ENCODE peak calls at places on chromosomes 13 and 19, in ten cellular contexts. O is left lung, U is lower leg skin, D is endothelial cell of umbilical vein, G is GM12864, Q is GM23248, K is lower lobe of right lung, V is uterus, Y is HL-60, I is astrocyte of the spinal cord. Z is an unnamed sample.

GRCh38 chr19:9018163-9018875 is 8.1 kb upstream of the MUC16 start:
- DNase-seq in Q (no peak), Y (no peak), G (no peak), U (no peak), V (peak; percentile 31), D (no peak), I (no peak), K (no peak), O (no peak), Z (no peak)

GRCh38 chr13:46160474-46161066 is 21.4 kb downstream of the LCP1 start:
- DNase-seq in G (no peak), U (no peak), K (no peak), D (peak; percentile 69), V (no peak), O (no peak), Q (peak; percentile 62), Y (no peak), I (peak; percentile 58), Z (no peak)

GRCh38 chr13:109699628-109700071 is 86.7 kb downstream of the IRS2 start:
- DNase-seq in K (no peak), I (peak; percentile 2), Q (peak; percentile 3), U (no peak), G (no peak), V (no peak), O (no peak), Y (no peak), D (no peak), Z (no peak)

GRCh38 chr19:6723108-6723618 is 2.7 kb upstream of the C3 start:
- DNase-seq in U (peak; percentile 51), I (no peak), V (peak; percentile 84), O (no peak), K (peak; percentile 65), D (no peak), Q (peak; percentile 61), G (no peak), Y (no peak), Z (no peak)

GRCh38 chr13:73765651-73766384 is 368.4 kb downstream of the KLF12 start:
- DNase-seq in Y (no peak), O (peak; percentile 63), I (peak; percentile 86), V (peak; percentile 74), U (peak; percentile 18), G (peak; percentile 31), D (peak; percentile 95), Q (peak; percentile 20), K (peak; percentile 71), Z (peak; percentile 81)

GRCh38 chr19:16293133-16294085 is 31.2 kb upstream of the KLF2 start:
- DNase-seq in Y (peak; percentile 61), O (peak; percentile 53), U (peak; percentile 75), V (peak; percentile 98), I (peak; percentile 85), K (no peak), Q (peak; percentile 98), G (no peak), D (peak; percentile 88), Z (peak; percentile 54)

GRCh38 chr13:59480857-59481256 is 682.9 kb downstream of the DIAPH3 start:
- DNase-seq in V (no peak), Q (no peak), K (no peak), U (no peak), G (no peak), D (no peak), O (no peak), Y (no peak), I (no peak), Z (no peak)

GRCh38 chr13:33285420-33286124 is at the start of gene STARD13:
- DNase-seq in O (peak; percentile 93), G (no peak), I (peak; percentile 98), U (peak; percentile 96), V (peak; percentile 97), Y (no peak), Q (peak; percentile 99), K (peak; percentile 90), D (peak; percentile 98), Z (peak; percentile 90)

GRCh38 chr19:46330319-46330918 is 16.5 kb upstream of the PPP5C start:
- DNase-seq in I (no peak), O (no peak), V (no peak), D (no peak), G (no peak), Q (no peak), Y (no peak), K (no peak), U (no peak), Z (no peak)

GRCh38 chr13:40185393-40185792 is 481.0 kb downstream of the FOXO1 start:
- DNase-seq in G (no peak), I (no peak), Q (no peak), O (no peak), V (no peak), D (no peak), Y (no peak), U (no peak), K (no peak), Z (no peak)

GRCh38 chr19:17079710-17080440 is 4.3 kb downstream of the MYO9B start:
- DNase-seq in I (peak; percentile 99), G (peak; percentile 88), D (peak; percentile 87), K (peak; percentile 60), Q (peak; percentile 100), U (peak; percentile 77), V (peak; percentile 90), Y (no peak), O (no peak), Z (peak; percentile 87)

GRCh38 chr19:3603121-3603841 is 3.4 kb downstream of the TBXA2R start:
- DNase-seq in U (no peak), D (no peak), Y (no peak), Q (no peak), K (no peak), G (no peak), I (no peak), O (no peak), V (no peak), Z (no peak)

GRCh38 chr13:112947796-112948195 is 21.2 kb upstream of the MCF2L start:
- DNase-seq in Y (no peak), U (no peak), D (no peak), V (no peak), O (no peak), I (no peak), Q (no peak), K (no peak), G (no peak), Z (no peak)

GRCh38 chr13:33179463-33179862 is 106.1 kb downstream of the STARD13 start:
- DNase-seq in G (no peak), O (no peak), Q (no peak), I (no peak), U (no peak), D (no peak), Y (no peak), V (no peak), K (no peak), Z (no peak)

GRCh38 chr13:51920786-51921185 is 59.0 kb downstream of the CCDC70 start:
- DNase-seq in O (no peak), U (no peak), D (no peak), Q (no peak), Y (no peak), I (no peak), G (no peak), K (no peak), V (no peak), Z (no peak)

GRCh38 chr13:108494991-108495661 is 134.3 kb upstream of the MYO16 start:
- DNase-seq in I (peak; percentile 26), D (no peak), V (no peak), Y (no peak), O (no peak), G (no peak), K (no peak), Q (no peak), U (no peak), Z (no peak)

DNA sequence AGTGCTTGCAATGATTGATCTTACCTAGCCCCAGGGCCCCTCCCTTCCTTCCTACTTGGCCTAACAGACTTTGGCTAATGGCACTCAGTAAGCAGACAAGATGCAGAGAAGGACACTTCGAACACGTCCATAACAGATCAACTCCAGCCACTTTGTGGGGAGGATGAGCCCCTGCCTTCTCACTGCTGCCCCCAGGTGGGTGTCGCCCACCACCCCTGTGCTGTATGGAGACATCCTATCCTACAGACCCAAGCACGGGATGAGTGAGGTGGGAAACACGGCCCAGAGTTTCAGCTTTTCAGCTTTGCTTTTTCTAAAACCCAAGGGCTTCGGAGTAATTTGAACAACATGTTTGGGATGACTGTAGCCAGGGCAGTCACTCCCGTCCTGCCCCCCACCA is 5.5 kb downstream of the SLC7A1 start:
- DNase-seq in K (no peak), V (no peak), Y (no peak), U (no peak), G (no peak), Q (no peak), O (no peak), D (no peak), I (no peak), Z (no peak)
- H3K4me3 ChIP-seq in K (no peak overlapping the region), V (no peak overlapping the region), Y (no peak overlapping the region), U (no peak overlapping the region), G (no peak overlapping the region), Q (no peak overlapping the region), O (no peak overlapping the region), D (no peak overlapping the region), I (no peak overlapping the region), Z (no peak overlapping the region)

DNA sequence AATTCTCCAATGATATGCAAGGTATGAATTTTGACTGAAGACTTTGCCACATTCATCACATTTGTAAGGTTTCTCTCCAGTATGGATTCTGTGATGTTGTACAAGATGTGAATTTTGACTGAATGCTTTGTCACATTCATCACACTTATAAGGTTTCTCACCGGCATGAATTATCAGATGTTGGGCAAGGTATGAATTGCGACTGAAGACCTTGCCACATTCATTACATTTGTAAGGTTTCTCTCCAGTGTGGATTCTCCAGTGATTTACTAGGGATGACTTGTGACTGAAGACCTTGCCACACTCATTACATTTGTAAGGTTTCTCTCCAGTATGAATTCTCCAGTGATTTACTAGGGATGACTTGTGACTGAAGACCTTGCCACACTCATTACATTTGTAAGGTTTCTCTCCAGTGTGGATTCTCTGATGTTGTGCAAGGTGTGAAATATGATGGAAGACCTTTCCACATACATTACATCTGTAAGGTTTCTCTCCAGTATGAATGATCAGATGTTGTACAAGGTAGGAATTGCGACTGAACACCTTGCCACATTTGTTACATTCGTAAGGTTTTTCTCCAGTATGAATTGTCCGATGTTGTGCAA is 24.8 kb downstream of the ZNF83 start:
- DNase-seq in I (no peak), D (no peak), G (no peak), O (no peak), K (no peak), U (no peak), Q (no peak), V (no peak), Y (no peak), Z (no peak)
- H3K4me3 ChIP-seq in I (no peak overlapping the region), D (no peak overlapping the region), G (no peak overlapping the region), O (no peak overlapping the region), K (no peak overlapping the region), U (no peak overlapping the region), Q (no peak overlapping the region), V (no peak overlapping the region), Y (no peak overlapping the region), Z (no peak overlapping the region)

GRCh38 chr19:34232566-34233481 is 21.5 kb upstream of the GARRE1 start:
- DNase-seq in G (no peak), Q (peak; percentile 96), I (peak; percentile 96), O (peak; percentile 59), V (peak; percentile 48), Y (no peak), U (peak; percentile 39), K (peak; percentile 59), D (peak; percentile 87), Z (peak; percentile 50)
- H3K4me3 ChIP-seq in G (no peak overlapping the region), Q (peak overlapping the region; percentile 25), I (no peak overlapping the region), O (no peak overlapping the region), V (no peak overlapping the region), Y (no peak overlapping the region), U (no peak overlapping the region), K (no peak overlapping the region), D (no peak overlapping the region), Z (no peak overlapping the region)

GRCh38 chr19:28567834-28568233 is 645.1 kb downstream of the UQCRFS1 start:
- DNase-seq in U (no peak), I (no peak), Y (no peak), G (no peak), Q (no peak), D (no peak), K (no peak), O (no peak), V (no peak), Z (no peak)
- H3K4me3 ChIP-seq in U (no peak overlapping the region), I (no peak overlapping the region), Y (no peak overlapping the region), G (no peak overlapping the region), Q (no peak overlapping the region), D (no peak overlapping the region), K (no peak overlapping the region), O (no peak overlapping the region), V (no peak overlapping the region), Z (no peak overlapping the region)

Z was measured in dorsolateral prefrontal cortex.